ENCODE peak calls at places on chromosomes 1 and 21, in eight cellular contexts. L is B cell, R is GM20000, W is right atrium auricular region, S is thyroid gland, F is foreskin fibroblast, C is hepatocyte, Y is mucosa of descending colon. N is an unnamed sample.
A peak's percentile ranks its signal among the peaks of the same experiment; 100 is the strongest.

GRCh38 chr21:28444567-28444966 is 548.1 kb downstream of the LTN1 start:
- DNase-seq in Y (no peak), R (no peak), C (no peak), F (no peak), W (no peak), S (no peak), L (no peak), N (no peak)

GRCh38 chr1:197319631-197320030 is 51.6 kb downstream of the CRB1 start:
- DNase-seq in F (no peak), R (no peak), Y (no peak), C (no peak), L (no peak), W (no peak), S (no peak), N (no peak)

GRCh38 chr1:25195835-25196234 is 36.5 kb downstream of the SYF2 start:
- DNase-seq in R (no peak), C (no peak), L (no peak), W (no peak), S (no peak), F (no peak), Y (peak; percentile 47), N (no peak)

GRCh38 chr1:156195853-156196252 is 1.9 kb downstream of the SLC25A44 start:
- DNase-seq in F (no peak), L (no peak), R (no peak), S (no peak), Y (no peak), W (no peak), C (no peak), N (no peak)

GRCh38 chr1:218347713-218348627 is 2.8 kb downstream of the TGFB2 start:
- DNase-seq in W (no peak), F (peak; percentile 27), C (peak; percentile 72), L (no peak), R (no peak), Y (no peak), S (peak; percentile 24), N (no peak)

GRCh38 chr1:81894867-81895266 is 94.1 kb downstream of the ADGRL2 start:
- DNase-seq in Y (no peak), L (no peak), W (no peak), S (no peak), C (no peak), R (no peak), F (no peak), N (no peak)

GRCh38 chr1:10541286-10541685 is 66.5 kb downstream of the PEX14 start:
- DNase-seq in C (no peak), L (no peak), W (no peak), Y (no peak), F (no peak), S (no peak), R (no peak), N (no peak)

GRCh38 chr21:38821959-38822682 is 16.4 kb downstream of the ETS2 start:
- DNase-seq in Y (no peak), W (no peak), F (no peak), R (no peak), C (no peak), L (no peak), S (peak; percentile 53), N (no peak)

GRCh38 chr1:5390497-5390896 is 601.7 kb downstream of the NPHP4 start:
- DNase-seq in S (no peak), R (no peak), C (no peak), W (no peak), F (no peak), L (no peak), Y (no peak), N (no peak)

GRCh38 chr1:237170149-237170548 is 128.2 kb downstream of the RYR2 start:
- DNase-seq in L (no peak), W (no peak), C (no peak), F (no peak), R (no peak), Y (no peak), S (no peak), N (no peak)

GRCh38 chr1:9466780-9467755 is 72.2 kb upstream of the SLC25A33 start:
- DNase-seq in W (peak; percentile 70), Y (peak; percentile 52), S (no peak), F (peak; percentile 66), C (peak; percentile 50), L (no peak), R (no peak), N (no peak)

GRCh38 chr1:211247921-211248320 is 11.2 kb upstream of the RCOR3 start:
- DNase-seq in C (peak; percentile 13), Y (no peak), S (no peak), L (no peak), F (no peak), W (no peak), R (no peak), N (no peak)

GRCh38 chr1:186858923-186859322 is 30.2 kb downstream of the PLA2G4A start:
- DNase-seq in R (no peak), C (no peak), S (no peak), L (no peak), W (no peak), F (no peak), Y (no peak), N (no peak)

GRCh38 chr1:162342452-162342983 is 34.1 kb downstream of the SPATA46 start:
- DNase-seq in Y (no peak), C (no peak), S (no peak), L (no peak), F (no peak), R (no peak), W (no peak), N (no peak)

GRCh38 chr1:106986603-106987002 is 69.9 kb upstream of the PRMT6 start:
- DNase-seq in W (no peak), S (no peak), C (no peak), L (no peak), R (no peak), Y (no peak), F (no peak), N (no peak)

GRCh38 chr1:89022167-89022959 is at the start of gene GBP3:
- DNase-seq in F (peak; percentile 71), Y (no peak), L (peak; percentile 46), R (peak; percentile 47), C (peak; percentile 44), W (no peak), S (no peak), N (no peak)

GRCh38 chr1:17596651-17597509 is 57.4 kb downstream of the ARHGEF10L start:
- DNase-seq in S (peak; percentile 86), C (peak; percentile 74), W (no peak), L (no peak), F (no peak), R (no peak), Y (peak; percentile 88), N (no peak)

GRCh38 chr1:204384636-204385354 is 25.1 kb upstream of the PLEKHA6 start:
- DNase-seq in S (peak; percentile 71), Y (no peak), L (no peak), C (no peak), W (no peak), R (no peak), F (peak; percentile 78), N (no peak)

GRCh38 chr1:234340528-234340927 is 32.7 kb upstream of the COA6 start:
- DNase-seq in R (no peak), L (no peak), W (no peak), F (no peak), S (no peak), Y (no peak), C (no peak), N (no peak)

GRCh38 chr1:200075522-200075921 is 48.0 kb downstream of the NR5A2 start:
- DNase-seq in W (no peak), C (no peak), S (no peak), R (no peak), L (no peak), F (no peak), Y (no peak), N (no peak)

GRCh38 chr1:242391896-242392295 is 132.6 kb downstream of the PLD5 start:
- DNase-seq in W (no peak), F (no peak), R (no peak), Y (no peak), C (no peak), S (no peak), L (no peak), N (no peak)

GRCh38 chr1:170776777-170777176 is 112.8 kb downstream of the PRRX1 start:
- DNase-seq in R (no peak), C (no peak), W (no peak), F (peak; percentile 29), Y (no peak), S (no peak), L (no peak), N (no peak)

GRCh38 chr1:80931178-80931577 is 869.6 kb upstream of the ADGRL2 start:
- DNase-seq in R (no peak), C (no peak), F (no peak), L (no peak), S (no peak), Y (no peak), W (no peak), N (no peak)

GRCh38 chr1:55399385-55399784 is 184.2 kb upstream of the USP24 start:
- DNase-seq in S (peak; percentile 47), R (no peak), L (no peak), W (no peak), C (no peak), F (peak; percentile 63), Y (no peak), N (no peak)

GRCh38 chr1:32361674-32362473 is 411 bp downstream of the FAM229A start:
- DNase-seq in W (no peak), L (peak; percentile 51), F (peak; percentile 70), S (peak; percentile 71), R (peak; percentile 74), C (peak; percentile 73), Y (peak; percentile 71), N (no peak)
- TF ChIP-seq CTCF in W (peak; percentile 70), L (no peak), F (peak; percentile 44), S (no peak), R (no peak), C (peak; percentile 51), Y (no peak), N (peak; percentile 33)

GRCh38 chr1:226629210-226629895 is 80.8 kb downstream of the STUM start:
- DNase-seq in L (no peak), Y (no peak), S (no peak), R (no peak), C (no peak), F (no peak), W (no peak), N (no peak)
- TF ChIP-seq CTCF in L (no peak), Y (no peak), S (no peak), R (no peak), C (no peak), F (no peak), W (no peak), N (no peak)

GRCh38 chr1:119275930-119276215 is 92.7 kb upstream of the HAO2 start:
- DNase-seq in Y (no peak), R (no peak), W (no peak), L (no peak), S (no peak), C (no peak), F (peak; percentile 21), N (no peak)

GRCh38 chr1:119275145-119275929 is 93.2 kb upstream of the HAO2 start:
- DNase-seq in W (peak; percentile 65), L (peak; percentile 30), R (peak; percentile 40), Y (no peak), C (peak; percentile 68), S (peak; percentile 34), F (peak; percentile 88), N (no peak)

GRCh38 chr1:119279441-119280415 is 88.9 kb upstream of the HAO2 start:
- DNase-seq in W (no peak), Y (no peak), S (no peak), L (no peak), R (no peak), C (peak; percentile 53), F (peak; percentile 87), N (no peak)

GRCh38 chr1:119276558-119276957 is 92.0 kb upstream of the HAO2 start:
- DNase-seq in L (peak; percentile 4), F (no peak), S (no peak), W (no peak), Y (no peak), C (peak; percentile 34), R (no peak), N (no peak)
- TF ChIP-seq CTCF in L (no peak), F (no peak), S (no peak), W (no peak), Y (no peak), C (peak; percentile 32), R (peak; percentile 26), N (no peak)

GRCh38 chr1:175569117-175569743 is 174.2 kb downstream of the TNR start:
- DNase-seq in Y (no peak), L (no peak), S (no peak), F (no peak), C (no peak), R (no peak), W (no peak), N (no peak)
- TF ChIP-seq CTCF in Y (no peak), L (no peak), S (no peak), F (no peak), C (no peak), R (no peak), W (no peak), N (no peak)